ENCODE peak calls at places on chromosomes 12 and 14, in five cellular contexts. P is left ventricle myocardium inferior, B is OCI-LY7, X is left lung, W is HFF-Myc. D is an unnamed sample.

GRCh38 chr12:109613611-109614455 is 40.2 kb downstream of the MVK start:
- DNase-seq in W (no peak), B (no peak), P (no peak), X (no peak), D (no peak)

GRCh38 chr12:91178139-91178561 is 4.5 kb downstream of the DCN start:
- DNase-seq in W (no peak), P (no peak), X (no peak), B (no peak), D (peak)

GRCh38 chr12:19482551-19483109 is 43.3 kb downstream of the AEBP2 start:
- DNase-seq in P (no peak), W (no peak), B (no peak), X (peak), D (no peak)

GRCh38 chr12:56590237-56590830 is 39.8 kb downstream of the BAZ2A start:
- DNase-seq in X (no peak), B (peak), W (no peak), P (no peak), D (no peak)

GRCh38 chr14:101049511-101049910 is 146.0 kb upstream of the RTL1 start:
- DNase-seq in W (no peak), P (no peak), B (no peak), X (no peak), D (no peak)

GRCh38 chr14:79965896-79966295 is 245.4 kb downstream of the DIO2 start:
- DNase-seq in B (no peak), X (no peak), P (no peak), W (no peak), D (peak)

GRCh38 chr12:27821259-27821973 is 41.4 kb upstream of the MANSC4 start:
- DNase-seq in B (peak), W (peak), X (no peak), P (no peak), D (peak)

GRCh38 chr12:97396989-97397388 is 65.6 kb upstream of the RMST start:
- DNase-seq in W (no peak), P (no peak), X (no peak), B (no peak), D (no peak)

GRCh38 chr14:100330396-100330931 is 7.3 kb downstream of the SLC25A47 start:
- DNase-seq in W (no peak), B (no peak), X (no peak), P (no peak), D (no peak)

GRCh38 chr14:58199726-58200479 is at the start of gene ACTR10:
- DNase-seq in X (peak), P (peak), B (peak), W (peak), D (peak)

GRCh38 chr12:101995684-101996083 is 66.1 kb downstream of the WASHC3 start:
- DNase-seq in B (no peak), X (no peak), P (no peak), W (no peak), D (no peak)

GRCh38 chr12:24890048-24890447 is 58.9 kb downstream of the BCAT1 start:
- DNase-seq in X (no peak), P (no peak), B (no peak), W (no peak), D (no peak)

GRCh38 chr12:91316825-91317224 is 134.2 kb upstream of the DCN start:
- DNase-seq in W (no peak), X (no peak), P (no peak), B (no peak), D (peak)

GRCh38 chr14:93729993-93730392 is 58.3 kb downstream of the PRIMA1 start:
- DNase-seq in P (no peak), X (no peak), W (no peak), B (no peak), D (no peak)

GRCh38 chr12:76637807-76638206 is 78.2 kb upstream of the OSBPL8 start:
- DNase-seq in B (no peak), P (no peak), W (no peak), X (no peak), D (peak)

GRCh38 chr14:74653386-74654138 is 41.5 kb upstream of the LTBP2 start:
- DNase-seq in W (peak), X (no peak), P (no peak), B (no peak), D (peak)

GRCh38 chr14:60506010-60506409 is 2.9 kb upstream of the SIX6 start:
- DNase-seq in X (no peak), B (no peak), P (no peak), W (no peak), D (no peak)

GRCh38 chr14:93115920-93116675 is at the start of gene ITPK1:
- DNase-seq in X (peak), P (peak), W (no peak), B (peak), D (peak)

GRCh38 chr14:100653409-100653808 is 66.2 kb upstream of the BEGAIN start:
- DNase-seq in X (no peak), P (no peak), B (peak), W (no peak), D (no peak)

GRCh38 chr12:127145929-127146789 is 1120.8 kb upstream of the TMEM132C start:
- DNase-seq in W (peak), X (peak), B (no peak), P (peak), D (peak)

GRCh38 chr14:68306934-68307758 is 485.7 kb downstream of the ZFP36L1 start:
- DNase-seq in X (no peak), B (no peak), W (no peak), P (no peak), D (peak)

GRCh38 chr12:64566122-64566521 is 44.2 kb upstream of the RASSF3 start:
- DNase-seq in X (no peak), W (no peak), B (no peak), P (no peak), D (no peak)

GRCh38 chr12:49138587-49138986 is 7.4 kb upstream of the TUBA1B start:
- DNase-seq in B (no peak), P (no peak), X (no peak), W (no peak), D (no peak)

GRCh38 chr14:52267501-52268190 is at the start of gene PTGDR:
- DNase-seq in B (no peak), X (peak), P (peak), W (no peak), D (no peak)

GRCh38 chr12:85277900-85278597 is 2.0 kb upstream of the ALX1 start:
- DNase-seq in W (no peak), X (no peak), B (no peak), P (no peak), D (no peak)

GRCh38 chr14:35999264-35999663 is 173.1 kb downstream of the BRMS1L start:
- DNase-seq in P (no peak), W (no peak), X (no peak), B (no peak), D (no peak)

GRCh38 chr14:50977863-50978520 is 33.7 kb upstream of the PYGL start:
- DNase-seq in X (no peak), B (peak), P (no peak), W (no peak), D (no peak)

GRCh38 chr12:103495783-103496456 is at the start of gene C12orf42:
- DNase-seq in W (no peak), X (no peak), P (no peak), B (no peak), D (peak)

GRCh38 chr14:92555440-92556111 is 42.0 kb downstream of the RIN3 start:
- DNase-seq in W (no peak), P (no peak), B (no peak), X (peak), D (no peak)

GRCh38 chr14:30005114-30005698 is 77.6 kb upstream of the PRKD1 start:
- DNase-seq in B (no peak), P (no peak), W (peak), X (no peak), D (peak)

GRCh38 chr12:21677622-21678277 is 20.1 kb upstream of the LDHB start:
- DNase-seq in X (no peak), P (no peak), W (no peak), B (no peak), D (no peak)

GRCh38 chr14:54487771-54488170 is 1.0 kb downstream of the GMFB start:
- DNase-seq in P (no peak), W (no peak), B (no peak), X (no peak), D (peak)

GRCh38 chr12:123085730-123086487 is 65.0 kb downstream of the PITPNM2 start:
- DNase-seq in X (peak), P (peak), B (no peak), W (no peak), D (peak)

GRCh38 chr12:70891059-70891632 is 29.4 kb downstream of the PTPRR start:
- DNase-seq in B (no peak), W (no peak), X (no peak), P (no peak), D (no peak)

GRCh38 chr14:69345402-69345801 is 52.7 kb downstream of the ERH start:
- DNase-seq in X (no peak), W (no peak), B (no peak), P (no peak), D (no peak)

GRCh38 chr12:46617167-46617566 is 208.6 kb downstream of the SLC38A4 start:
- DNase-seq in X (no peak), P (no peak), W (no peak), B (no peak), D (peak)
- H3K4me3 ChIP-seq in X (no peak), P (no peak), W (no peak), B (no peak), D (no peak)

GRCh38 chr14:39432619-39433451 is 602 bp upstream of the FBXO33 start:
- DNase-seq in B (peak), W (peak), P (peak), X (peak), D (peak)
- TF ChIP-seq CTCF in B (peak), W (no peak), P (peak), X (no peak), D (no peak)

GRCh38 chr14:28767239-28767850 is 758 bp downstream of the FOXG1 start:
- DNase-seq in P (no peak), B (no peak), X (no peak), W (no peak), D (no peak)
- H3K4me3 ChIP-seq in P (no peak), B (no peak), X (no peak), W (no peak), D (no peak)

GRCh38 chr12:51480978-51481377 is 56.3 kb downstream of the SLC4A8 start:
- DNase-seq in B (no peak), W (no peak), P (no peak), X (no peak), D (no peak)

GRCh38 chr12:51488281-51488680 is 63.6 kb downstream of the SLC4A8 start:
- DNase-seq in W (no peak), X (no peak), P (no peak), B (no peak), D (no peak)

GRCh38 chr12:51484119-51484518 is 59.5 kb downstream of the SLC4A8 start:
- DNase-seq in X (no peak), P (no peak), W (no peak), B (no peak), D (no peak)

DNA sequence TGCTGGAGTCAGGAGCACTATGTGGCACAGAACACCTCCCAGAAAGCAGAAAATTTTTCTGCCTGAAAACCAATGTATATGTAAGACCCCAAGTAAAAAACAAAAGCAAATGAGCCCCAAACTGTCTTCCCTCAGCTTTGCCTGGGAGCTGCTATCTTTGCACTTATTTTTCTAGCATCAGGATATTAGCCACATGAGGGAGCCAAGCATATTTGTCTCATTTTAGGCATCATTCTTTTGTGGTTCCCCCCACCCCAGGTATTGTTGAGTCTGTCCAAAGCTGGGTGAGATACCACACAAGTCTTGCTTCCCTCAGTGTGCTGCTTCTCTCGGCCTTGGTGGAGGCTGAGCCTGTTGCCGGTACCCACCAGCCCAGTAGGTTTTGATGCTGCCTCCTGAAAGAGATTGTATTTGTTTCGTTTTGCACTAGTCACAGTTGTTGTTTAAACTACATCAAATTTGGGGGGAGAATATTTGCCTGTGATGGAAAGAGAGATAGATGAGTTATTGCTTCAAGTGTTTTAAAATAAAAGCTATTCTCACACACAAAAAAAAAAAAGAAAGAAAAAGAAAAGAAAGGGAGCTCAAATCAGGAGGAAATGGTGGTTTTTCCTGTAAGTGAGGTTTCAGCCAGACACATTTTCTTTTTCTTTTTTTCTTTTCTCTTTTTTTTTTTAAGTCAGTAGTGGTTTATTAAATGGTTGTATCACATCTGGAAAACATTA is 58.3 kb downstream of the SLC4A8 start:
- DNase-seq in B (peak), P (no peak), X (no peak), W (no peak), D (no peak)
- TF ChIP-seq CTCF in B (peak), P (no peak), X (no peak), W (no peak), D (no peak)

DNA sequence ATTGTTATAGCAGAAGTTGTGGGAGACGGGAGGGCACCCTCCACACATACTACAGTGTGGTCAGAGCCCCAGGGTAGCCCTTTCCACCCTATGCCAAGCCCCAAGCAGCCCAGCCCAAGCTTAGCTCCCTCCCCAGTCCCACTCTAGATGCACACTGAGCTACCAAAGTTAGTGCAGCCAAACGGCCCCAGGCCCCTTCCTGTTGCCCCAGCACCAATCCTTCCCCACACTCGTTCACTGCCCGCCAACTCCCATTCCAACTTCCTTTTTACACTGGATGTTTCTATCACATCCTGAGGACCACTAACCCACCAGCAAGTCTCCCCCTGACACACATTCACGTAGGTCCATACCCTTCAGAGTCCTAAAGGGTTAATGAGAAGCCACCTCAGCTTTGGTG is 8.1 kb downstream of the NDRG2 start:
- DNase-seq in B (no peak), W (no peak), X (no peak), P (no peak), D (no peak)
- H3K4me3 ChIP-seq in B (no peak), W (no peak), X (no peak), P (no peak), D (no peak)

GRCh38 chr12:95074766-95075165 is 1.3 kb upstream of the NR2C1 start:
- DNase-seq in X (no peak), W (no peak), P (no peak), B (no peak), D (peak)

GRCh38 chr12:95072900-95073697 is at the start of gene NR2C1:
- DNase-seq in P (peak), W (peak), B (peak), X (peak), D (peak)

GRCh38 chr12:95070378-95070777 is 3.0 kb downstream of the NR2C1 start:
- DNase-seq in X (no peak), P (no peak), W (no peak), B (no peak), D (no peak)

GRCh38 chr12:95077341-95077740 is 3.9 kb upstream of the NR2C1 start:
- DNase-seq in X (no peak), W (no peak), P (no peak), B (no peak), D (no peak)

DNA sequence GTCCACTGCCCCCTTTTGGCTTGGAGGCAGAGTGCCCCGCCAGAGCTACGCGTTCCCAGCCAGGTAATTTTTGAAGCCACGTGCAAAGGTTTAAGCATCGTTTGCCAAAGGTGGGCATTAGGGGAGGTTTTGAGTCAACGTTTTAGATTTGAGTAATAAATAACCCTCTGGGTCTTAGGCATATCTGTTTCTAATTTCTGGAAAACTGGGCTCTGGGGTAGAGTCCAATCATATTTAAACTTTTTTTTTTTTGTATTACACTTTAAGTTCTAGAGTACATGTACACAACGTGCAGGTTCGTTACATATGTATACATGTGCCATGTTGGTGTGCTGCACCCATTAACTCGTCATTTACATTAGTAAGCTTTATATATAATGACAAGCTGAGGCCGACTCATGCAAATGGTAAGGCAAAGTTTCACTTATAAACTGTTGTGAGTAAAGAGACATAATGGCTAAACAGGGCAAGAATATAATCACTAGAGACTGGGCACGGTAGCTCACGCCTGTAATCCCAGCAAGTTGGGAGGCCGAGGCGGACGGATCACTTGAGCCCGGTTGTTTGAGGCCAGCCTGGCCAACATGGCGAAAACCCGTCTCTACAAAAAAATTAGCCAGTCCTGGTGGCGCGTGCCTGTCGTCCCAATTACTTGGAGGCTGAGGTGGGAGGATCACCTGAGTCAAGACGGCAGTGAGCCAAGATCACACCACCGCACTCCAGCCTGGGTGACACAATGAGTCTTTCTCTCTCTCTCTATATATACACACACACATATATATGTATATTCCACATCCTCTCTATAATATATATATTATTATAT is 491 bp upstream of the NR2C1 start:
- DNase-seq in B (no peak), W (no peak), P (no peak), X (no peak), D (no peak)
- TF ChIP-seq CTCF in B (peak), W (peak), P (peak), X (peak), D (peak)

DNA sequence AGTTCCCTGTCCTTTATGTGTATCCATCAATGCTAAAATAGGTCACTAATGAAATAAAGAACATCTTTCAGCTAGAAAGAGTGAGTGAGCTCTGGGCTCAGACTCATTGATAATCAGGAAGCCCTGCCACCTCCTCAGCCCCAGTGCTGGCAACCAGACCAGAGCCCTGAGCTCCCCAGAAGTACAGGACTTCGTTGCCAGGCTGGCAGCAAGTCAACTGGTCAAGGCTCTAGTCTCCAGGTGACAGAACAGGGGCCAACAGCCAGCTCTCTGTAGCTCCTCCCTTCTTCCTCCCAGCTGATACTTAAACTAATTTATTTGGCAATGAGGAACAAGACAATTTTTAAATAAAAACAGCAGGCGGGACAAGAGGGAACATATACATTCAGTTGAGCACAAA is 145.3 kb downstream of the EGLN3 start:
- DNase-seq in B (no peak), X (no peak), W (no peak), P (no peak), D (no peak)
- H3K4me3 ChIP-seq in B (no peak), X (no peak), W (no peak), P (no peak), D (no peak)